ENCODE peak calls at places on chromosomes 5 and 9, in nine cellular contexts. One of them, this sample, is unnamed.

GRCh38 chr5:38029431-38030065 is 189.7 kb upstream of the GDNF start:
- DNase-seq in activated CD8-positive, alpha-beta memory T cell treated with anti-CD3 and anti-CD28 coated beads for 48 hours: no peak
- DNase-seq in gastrocnemius medialis: no peak
- DNase-seq in activated effector memory CD4-positive, alpha-beta T cell treated with Interleukin-2 at 50 U/mL for 16 hours: no peak
- DNase-seq in AG04449: no peak
- DNase-seq in occipital lobe: no peak
- DNase-seq in IMR-90: no peak
- DNase-seq in stimulated activated CD8-positive, alpha-beta memory T cell treated with anti-CD3 and anti-CD28 coated beads, Interleukin-4, amount 100 ng/mL, for 4 hours: no peak
- DNase-seq in LHCN-M2: no peak
- DNase-seq in this sample: no peak

GRCh38 chr9:134182554-134183219 is 18.3 kb upstream of the RNU6ATAC start:
- DNase-seq in activated CD8-positive, alpha-beta memory T cell treated with anti-CD3 and anti-CD28 coated beads for 48 hours: no peak
- DNase-seq in gastrocnemius medialis: no peak
- DNase-seq in activated effector memory CD4-positive, alpha-beta T cell treated with Interleukin-2 at 50 U/mL for 16 hours: no peak
- DNase-seq in AG04449: no peak
- DNase-seq in occipital lobe: no peak
- DNase-seq in IMR-90: peak; percentile 26
- DNase-seq in stimulated activated CD8-positive, alpha-beta memory T cell treated with anti-CD3 and anti-CD28 coated beads, Interleukin-4, amount 100 ng/mL, for 4 hours: no peak
- DNase-seq in LHCN-M2: no peak
- DNase-seq in this sample: peak; percentile 18

GRCh38 chr9:12702160-12702758 is 9.1 kb downstream of the TYRP1 start:
- DNase-seq in activated CD8-positive, alpha-beta memory T cell treated with anti-CD3 and anti-CD28 coated beads for 48 hours: no peak
- DNase-seq in gastrocnemius medialis: peak; percentile 19
- DNase-seq in activated effector memory CD4-positive, alpha-beta T cell treated with Interleukin-2 at 50 U/mL for 16 hours: no peak
- DNase-seq in AG04449: no peak
- DNase-seq in occipital lobe: no peak
- DNase-seq in IMR-90: peak; percentile 70
- DNase-seq in stimulated activated CD8-positive, alpha-beta memory T cell treated with anti-CD3 and anti-CD28 coated beads, Interleukin-4, amount 100 ng/mL, for 4 hours: no peak
- DNase-seq in LHCN-M2: peak; percentile 58
- DNase-seq in this sample: peak; percentile 59

GRCh38 chr5:175387144-175387543 is 56.8 kb downstream of the DRD1 start:
- DNase-seq in activated CD8-positive, alpha-beta memory T cell treated with anti-CD3 and anti-CD28 coated beads for 48 hours: no peak
- DNase-seq in gastrocnemius medialis: no peak
- DNase-seq in activated effector memory CD4-positive, alpha-beta T cell treated with Interleukin-2 at 50 U/mL for 16 hours: no peak
- DNase-seq in AG04449: no peak
- DNase-seq in occipital lobe: no peak
- DNase-seq in IMR-90: no peak
- DNase-seq in stimulated activated CD8-positive, alpha-beta memory T cell treated with anti-CD3 and anti-CD28 coated beads, Interleukin-4, amount 100 ng/mL, for 4 hours: no peak
- DNase-seq in LHCN-M2: no peak
- DNase-seq in this sample: no peak

GRCh38 chr5:126615286-126615685 is 14.5 kb downstream of the PHAX start:
- DNase-seq in activated CD8-positive, alpha-beta memory T cell treated with anti-CD3 and anti-CD28 coated beads for 48 hours: no peak
- DNase-seq in gastrocnemius medialis: no peak
- DNase-seq in activated effector memory CD4-positive, alpha-beta T cell treated with Interleukin-2 at 50 U/mL for 16 hours: no peak
- DNase-seq in AG04449: no peak
- DNase-seq in occipital lobe: no peak
- DNase-seq in IMR-90: no peak
- DNase-seq in stimulated activated CD8-positive, alpha-beta memory T cell treated with anti-CD3 and anti-CD28 coated beads, Interleukin-4, amount 100 ng/mL, for 4 hours: no peak
- DNase-seq in LHCN-M2: no peak
- DNase-seq in this sample: no peak

GRCh38 chr5:164504141-164504772 is 998.8 kb downstream of the MAT2B start:
- DNase-seq in activated CD8-positive, alpha-beta memory T cell treated with anti-CD3 and anti-CD28 coated beads for 48 hours: peak; percentile 2
- DNase-seq in gastrocnemius medialis: no peak
- DNase-seq in activated effector memory CD4-positive, alpha-beta T cell treated with Interleukin-2 at 50 U/mL for 16 hours: no peak
- DNase-seq in AG04449: peak; percentile 7
- DNase-seq in occipital lobe: peak; percentile 8
- DNase-seq in IMR-90: peak; percentile 69
- DNase-seq in stimulated activated CD8-positive, alpha-beta memory T cell treated with anti-CD3 and anti-CD28 coated beads, Interleukin-4, amount 100 ng/mL, for 4 hours: no peak
- DNase-seq in LHCN-M2: peak; percentile 53
- DNase-seq in this sample: peak; percentile 30

GRCh38 chr9:136327313-136327971 is at the start of gene GPSM1:
- DNase-seq in activated CD8-positive, alpha-beta memory T cell treated with anti-CD3 and anti-CD28 coated beads for 48 hours: no peak
- DNase-seq in gastrocnemius medialis: no peak
- DNase-seq in activated effector memory CD4-positive, alpha-beta T cell treated with Interleukin-2 at 50 U/mL for 16 hours: peak; percentile 13
- DNase-seq in AG04449: no peak
- DNase-seq in occipital lobe: no peak
- DNase-seq in IMR-90: peak; percentile 58
- DNase-seq in stimulated activated CD8-positive, alpha-beta memory T cell treated with anti-CD3 and anti-CD28 coated beads, Interleukin-4, amount 100 ng/mL, for 4 hours: peak; percentile 10
- DNase-seq in LHCN-M2: no peak
- DNase-seq in this sample: peak; percentile 42

GRCh38 chr5:169006878-169007790 is 293.8 kb downstream of the SLIT3 start:
- DNase-seq in activated CD8-positive, alpha-beta memory T cell treated with anti-CD3 and anti-CD28 coated beads for 48 hours: no peak
- DNase-seq in gastrocnemius medialis: no peak
- DNase-seq in activated effector memory CD4-positive, alpha-beta T cell treated with Interleukin-2 at 50 U/mL for 16 hours: no peak
- DNase-seq in AG04449: no peak
- DNase-seq in occipital lobe: no peak
- DNase-seq in IMR-90: no peak
- DNase-seq in stimulated activated CD8-positive, alpha-beta memory T cell treated with anti-CD3 and anti-CD28 coated beads, Interleukin-4, amount 100 ng/mL, for 4 hours: no peak
- DNase-seq in LHCN-M2: no peak
- DNase-seq in this sample: peak; percentile 16

GRCh38 chr9:35237303-35237702 is 75.5 kb downstream of the UNC13B start:
- DNase-seq in activated CD8-positive, alpha-beta memory T cell treated with anti-CD3 and anti-CD28 coated beads for 48 hours: no peak
- DNase-seq in gastrocnemius medialis: no peak
- DNase-seq in activated effector memory CD4-positive, alpha-beta T cell treated with Interleukin-2 at 50 U/mL for 16 hours: no peak
- DNase-seq in AG04449: no peak
- DNase-seq in occipital lobe: no peak
- DNase-seq in IMR-90: no peak
- DNase-seq in stimulated activated CD8-positive, alpha-beta memory T cell treated with anti-CD3 and anti-CD28 coated beads, Interleukin-4, amount 100 ng/mL, for 4 hours: no peak
- DNase-seq in LHCN-M2: no peak
- DNase-seq in this sample: no peak

GRCh38 chr9:79224672-79225433 is 346.9 kb upstream of the TLE4 start:
- DNase-seq in activated CD8-positive, alpha-beta memory T cell treated with anti-CD3 and anti-CD28 coated beads for 48 hours: no peak
- DNase-seq in gastrocnemius medialis: no peak
- DNase-seq in activated effector memory CD4-positive, alpha-beta T cell treated with Interleukin-2 at 50 U/mL for 16 hours: no peak
- DNase-seq in AG04449: peak; percentile 82
- DNase-seq in occipital lobe: no peak
- DNase-seq in IMR-90: peak; percentile 96
- DNase-seq in stimulated activated CD8-positive, alpha-beta memory T cell treated with anti-CD3 and anti-CD28 coated beads, Interleukin-4, amount 100 ng/mL, for 4 hours: no peak
- DNase-seq in LHCN-M2: peak; percentile 83
- DNase-seq in this sample: peak; percentile 91

GRCh38 chr9:5336683-5337082 is 3.0 kb downstream of the RLN1 start:
- DNase-seq in activated CD8-positive, alpha-beta memory T cell treated with anti-CD3 and anti-CD28 coated beads for 48 hours: no peak
- DNase-seq in gastrocnemius medialis: no peak
- DNase-seq in activated effector memory CD4-positive, alpha-beta T cell treated with Interleukin-2 at 50 U/mL for 16 hours: peak; percentile 16
- DNase-seq in AG04449: no peak
- DNase-seq in occipital lobe: no peak
- DNase-seq in IMR-90: no peak
- DNase-seq in stimulated activated CD8-positive, alpha-beta memory T cell treated with anti-CD3 and anti-CD28 coated beads, Interleukin-4, amount 100 ng/mL, for 4 hours: no peak
- DNase-seq in LHCN-M2: no peak
- DNase-seq in this sample: no peak

GRCh38 chr5:34503379-34504346 is 152.5 kb upstream of the RAI14 start:
- DNase-seq in activated CD8-positive, alpha-beta memory T cell treated with anti-CD3 and anti-CD28 coated beads for 48 hours: no peak
- DNase-seq in gastrocnemius medialis: no peak
- DNase-seq in activated effector memory CD4-positive, alpha-beta T cell treated with Interleukin-2 at 50 U/mL for 16 hours: no peak
- DNase-seq in AG04449: no peak
- DNase-seq in occipital lobe: peak; percentile 44
- DNase-seq in IMR-90: no peak
- DNase-seq in stimulated activated CD8-positive, alpha-beta memory T cell treated with anti-CD3 and anti-CD28 coated beads, Interleukin-4, amount 100 ng/mL, for 4 hours: no peak
- DNase-seq in LHCN-M2: no peak
- DNase-seq in this sample: no peak

GRCh38 chr9:110426052-110426709 is 88.5 kb upstream of the TXNDC8 start:
- DNase-seq in activated CD8-positive, alpha-beta memory T cell treated with anti-CD3 and anti-CD28 coated beads for 48 hours: no peak
- DNase-seq in gastrocnemius medialis: no peak
- DNase-seq in activated effector memory CD4-positive, alpha-beta T cell treated with Interleukin-2 at 50 U/mL for 16 hours: no peak
- DNase-seq in AG04449: no peak
- DNase-seq in occipital lobe: no peak
- DNase-seq in IMR-90: peak; percentile 44
- DNase-seq in stimulated activated CD8-positive, alpha-beta memory T cell treated with anti-CD3 and anti-CD28 coated beads, Interleukin-4, amount 100 ng/mL, for 4 hours: no peak
- DNase-seq in LHCN-M2: peak; percentile 32
- DNase-seq in this sample: peak; percentile 40

GRCh38 chr9:133754187-133754586 is 16.0 kb upstream of the SARDH start:
- DNase-seq in activated CD8-positive, alpha-beta memory T cell treated with anti-CD3 and anti-CD28 coated beads for 48 hours: no peak
- DNase-seq in gastrocnemius medialis: peak; percentile 7
- DNase-seq in activated effector memory CD4-positive, alpha-beta T cell treated with Interleukin-2 at 50 U/mL for 16 hours: no peak
- DNase-seq in AG04449: no peak
- DNase-seq in occipital lobe: no peak
- DNase-seq in IMR-90: no peak
- DNase-seq in stimulated activated CD8-positive, alpha-beta memory T cell treated with anti-CD3 and anti-CD28 coated beads, Interleukin-4, amount 100 ng/mL, for 4 hours: no peak
- DNase-seq in LHCN-M2: no peak
- DNase-seq in this sample: no peak

This sample was measured in RPMI7951.